ENCODE peak calls at places on chromosomes 4 and X, in nine cellular contexts. V, O, U, Y, N, G, R, W and K are unnamed samples.

GRCh38 chr4:126727461-126727860 is 905.3 kb upstream of the INTU start:
- DNase-seq in V (no peak), W (no peak), R (no peak), Y (no peak), G (no peak), N (no peak), U (no peak), O (no peak), K (peak; percentile 52)

GRCh38 chr4:24680746-24681145 is 96.4 kb upstream of the DHX15 start:
- DNase-seq in O (no peak), W (no peak), V (no peak), R (no peak), Y (no peak), N (no peak), G (no peak), U (no peak), K (no peak)

GRCh38 chr4:186037692-186038658 is 31.0 kb upstream of the TLR3 start:
- DNase-seq in W (no peak), U (peak; percentile 52), R (peak; percentile 56), G (peak; percentile 33), Y (no peak), N (peak; percentile 23), O (no peak), V (no peak), K (peak; percentile 85)

GRCh38 chr4:156575430-156576073 is 396.0 kb downstream of the PDGFC start:
- DNase-seq in Y (no peak), O (no peak), V (no peak), G (no peak), R (no peak), N (no peak), W (no peak), U (no peak), K (no peak)

GRCh38 chr4:164753873-164754488 is at the start of gene SMIM31:
- DNase-seq in V (no peak), O (no peak), W (no peak), U (no peak), G (no peak), N (no peak), R (no peak), Y (no peak), K (no peak)

GRCh38 chr4:56752985-56753384 is 68.5 kb downstream of the SPINK2 start:
- DNase-seq in O (no peak), R (no peak), G (no peak), Y (no peak), V (no peak), W (no peak), U (no peak), N (no peak), K (peak; percentile 6)

GRCh38 chr4:8939160-8939855 is 67.7 kb upstream of the HMX1 start:
- DNase-seq in W (no peak), V (no peak), N (no peak), Y (no peak), U (no peak), O (no peak), G (no peak), R (no peak), K (no peak)

GRCh38 chr4:141037441-141037840 is 95.8 kb downstream of the RNF150 start:
- DNase-seq in R (no peak), U (no peak), Y (no peak), W (no peak), G (no peak), N (no peak), V (no peak), O (no peak), K (no peak)

GRCh38 chrX:135535077-135535630 is 14.7 kb downstream of the INTS6L start:
- DNase-seq in N (no peak), Y (no peak), V (no peak), W (no peak), G (no peak), U (no peak), R (no peak), O (no peak), K (no peak)

GRCh38 chrX:123215397-123216089 is 31.5 kb downstream of the GRIA3 start:
- DNase-seq in N (no peak), U (no peak), O (no peak), V (no peak), R (no peak), W (no peak), G (no peak), Y (no peak), K (no peak)

GRCh38 chr4:162131256-162131655 is 32.5 kb downstream of the FSTL5 start:
- DNase-seq in N (no peak), O (no peak), W (no peak), G (no peak), R (no peak), Y (no peak), U (peak; percentile 1), V (no peak), K (peak; percentile 7)

GRCh38 chr4:43680416-43680815 is 768.2 kb downstream of the KCTD8 start:
- DNase-seq in O (no peak), R (no peak), W (no peak), Y (no peak), V (no peak), U (no peak), N (no peak), G (no peak), K (no peak)

GRCh38 chr4:3709846-3710441 is 56.2 kb upstream of the ADRA2C start:
- DNase-seq in U (no peak), Y (no peak), W (no peak), V (no peak), N (no peak), G (no peak), R (no peak), O (no peak), K (no peak)

GRCh38 chr4:81069706-81070331 is 39.3 kb downstream of the BMP3 start:
- DNase-seq in Y (peak; percentile 49), N (peak; percentile 28), U (peak; percentile 57), V (peak; percentile 31), G (peak; percentile 4), R (peak; percentile 62), O (no peak), W (peak; percentile 4), K (peak; percentile 71)

GRCh38 chr4:154998284-154998683 is 210.2 kb upstream of the NPY2R start:
- DNase-seq in G (no peak), V (no peak), R (no peak), Y (no peak), U (no peak), W (no peak), O (no peak), N (no peak), K (no peak)

GRCh38 chr4:156242390-156242789 is 288.7 kb upstream of the CTSO start:
- DNase-seq in W (no peak), R (no peak), O (no peak), Y (no peak), V (no peak), N (no peak), G (no peak), U (no peak), K (no peak)

GRCh38 chr4:124079174-124079780 is 633.3 kb downstream of the ANKRD50 start:
- DNase-seq in N (no peak), O (no peak), V (no peak), R (peak; percentile 45), Y (no peak), G (no peak), W (no peak), U (no peak), K (no peak)

GRCh38 chr4:1684756-1685603 is 867 bp upstream of the FAM53A start:
- DNase-seq in V (no peak), W (no peak), O (no peak), U (no peak), N (no peak), R (no peak), G (no peak), Y (no peak), K (no peak)

GRCh38 chr4:90127706-90128345 is 632 bp downstream of the CCSER1 start:
- DNase-seq in N (no peak), Y (no peak), O (no peak), G (no peak), W (no peak), V (no peak), U (no peak), R (no peak), K (peak; percentile 30)

GRCh38 chr4:157315968-157316367 is 95.4 kb downstream of the GRIA2 start:
- DNase-seq in G (no peak), Y (no peak), N (no peak), R (no peak), W (no peak), O (no peak), V (no peak), U (no peak), K (peak; percentile 47)

GRCh38 chrX:31266172-31267076 is 194.6 kb upstream of the FTHL17 start:
- DNase-seq in Y (peak; percentile 5), N (no peak), G (peak; percentile 11), O (no peak), V (no peak), W (no peak), U (peak; percentile 24), R (no peak), K (peak; percentile 53)

GRCh38 chr4:55887594-55887993 is 34.1 kb downstream of the EXOC1 start:
- DNase-seq in W (no peak), O (no peak), V (no peak), G (no peak), N (no peak), U (no peak), Y (no peak), R (no peak), K (no peak)

GRCh38 chr4:150070464-150071170 is 7.6 kb upstream of the DCLK2 start:
- DNase-seq in O (no peak), R (no peak), Y (no peak), G (no peak), V (no peak), N (no peak), W (no peak), U (no peak), K (no peak)

GRCh38 chr4:15344041-15344440 is 83.8 kb upstream of the C1QTNF7 start:
- DNase-seq in W (no peak), R (peak; percentile 64), Y (no peak), V (no peak), O (no peak), N (no peak), G (no peak), U (no peak), K (no peak)

GRCh38 chrX:9133426-9133825 is 99.5 kb upstream of the FAM9B start:
- DNase-seq in V (no peak), O (no peak), Y (no peak), G (no peak), U (no peak), N (no peak), W (no peak), R (no peak), K (no peak)